ENCODE peak calls at places on chromosomes 2 and 18, in five cellular contexts. Z, L, S, V and R are unnamed samples.

GRCh38 chr2:85678794-85679672 is 11.0 kb upstream of the SFTPB start:
- DNase-seq in L (peak), V (peak), S (peak), Z (peak), R (peak)

GRCh38 chr2:16252251-16252650 is 311.9 kb downstream of the MYCN start:
- DNase-seq in V (no peak), Z (no peak), L (no peak), S (no peak), R (no peak)

GRCh38 chr2:118165595-118165994 is 77.3 kb downstream of the INSIG2 start:
- DNase-seq in Z (no peak), S (no peak), L (no peak), V (no peak), R (no peak)

GRCh38 chr2:118584877-118585276 is 262.6 kb downstream of the EN1 start:
- DNase-seq in V (no peak), S (no peak), Z (no peak), L (no peak), R (no peak)

GRCh38 chr2:234287650-234288049 is 209.2 kb downstream of the ARL4C start:
- DNase-seq in S (no peak), Z (no peak), L (no peak), V (no peak), R (no peak)

GRCh38 chr2:108825736-108826135 is 39.2 kb downstream of the CCDC138 start:
- DNase-seq in Z (no peak), S (no peak), V (no peak), L (no peak), R (no peak)

GRCh38 chr2:111154758-111155157 is 34.0 kb downstream of the BCL2L11 start:
- DNase-seq in Z (no peak), V (no peak), S (no peak), L (no peak), R (no peak)

GRCh38 chr2:53058526-53058925 is 709.1 kb upstream of the CHAC2 start:
- DNase-seq in V (no peak), S (no peak), Z (no peak), L (no peak), R (no peak)

GRCh38 chr2:44369392-44369791 is 7.6 kb downstream of the CAMKMT start:
- DNase-seq in S (no peak), Z (no peak), V (peak), L (no peak), R (no peak)

GRCh38 chr2:169077674-169078240 is 8.4 kb downstream of the DHRS9 start:
- DNase-seq in L (no peak), Z (no peak), V (no peak), S (no peak), R (no peak)

GRCh38 chr18:36532394-36532793 is 234.9 kb downstream of the FHOD3 start:
- DNase-seq in Z (no peak), V (no peak), S (no peak), L (no peak), R (no peak)

GRCh38 chr2:218698885-218699284 is 11.8 kb upstream of the TTLL4 start:
- DNase-seq in Z (no peak), L (no peak), S (no peak), V (no peak), R (no peak)

GRCh38 chr2:179243046-179243445 is 21.6 kb downstream of the SESTD1 start:
- DNase-seq in S (no peak), V (no peak), L (no peak), Z (no peak), R (no peak)

GRCh38 chr18:78855188-78855587 is 124.4 kb upstream of the SALL3 start:
- DNase-seq in S (no peak), V (no peak), L (no peak), Z (no peak), R (no peak)

GRCh38 chr2:159010340-159010739 is 41.9 kb downstream of the TANC1 start:
- DNase-seq in V (no peak), L (no peak), S (no peak), Z (peak), R (no peak)

GRCh38 chr2:177171418-177171865 is 41.2 kb upstream of the HNRNPA3 start:
- DNase-seq in S (no peak), Z (no peak), V (no peak), L (no peak), R (no peak)

GRCh38 chr2:121709776-121710469 is 26.8 kb downstream of the NIFK start:
- DNase-seq in Z (no peak), S (no peak), L (no peak), V (no peak), R (no peak)

GRCh38 chr2:121505005-121505404 is 25.7 kb upstream of the RNU4ATAC start:
- DNase-seq in Z (no peak), L (no peak), V (no peak), S (no peak), R (no peak)

GRCh38 chr2:217248312-217248935 is 388.6 kb upstream of the TNP1 start:
- DNase-seq in S (no peak), V (peak), L (no peak), Z (peak), R (no peak)

GRCh38 chr2:233714164-233714563 is 1.5 kb downstream of the UGT1A5 start:
- DNase-seq in V (no peak), Z (no peak), S (no peak), L (no peak), R (no peak)

GRCh38 chr2:69985684-69986083 is 24.3 kb upstream of the ASPRV1 start:
- DNase-seq in L (no peak), V (peak), S (no peak), Z (peak), R (no peak)

GRCh38 chr2:232365621-232366321 is 12.8 kb upstream of the ALPP start:
- DNase-seq in S (peak), L (no peak), Z (no peak), V (no peak), R (peak)

GRCh38 chr2:101816598-101816997 is 119.1 kb downstream of the MAP4K4 start:
- DNase-seq in Z (no peak), V (no peak), L (no peak), S (no peak), R (no peak)

GRCh38 chr2:236637691-236638569 is 68.3 kb downstream of the ACKR3 start:
- DNase-seq in Z (peak), L (no peak), S (no peak), V (no peak), R (no peak)

GRCh38 chr2:173205375-173205774 is 129.7 kb downstream of the MAP3K20 start:
- DNase-seq in S (no peak), L (no peak), Z (peak), V (no peak), R (no peak)

GRCh38 chr2:102037681-102038080 is 45.9 kb downstream of the IL1R2 start:
- DNase-seq in L (no peak), V (no peak), S (no peak), Z (no peak), R (no peak)

GRCh38 chr18:22698711-22699110 is 234.4 kb upstream of the RBBP8 start:
- DNase-seq in Z (no peak), S (no peak), V (no peak), L (no peak), R (no peak)

GRCh38 chr2:66717491-66717890 is 282.6 kb downstream of the MEIS1 start:
- DNase-seq in S (no peak), V (no peak), Z (no peak), L (no peak), R (no peak)

GRCh38 chr18:10851824-10852225 is 297.5 kb downstream of the PIEZO2 start:
- DNase-seq in L (no peak), Z (no peak), V (peak), S (peak), R (peak)

GRCh38 chr2:225040862-225041209 is 1.4 kb downstream of the DOCK10 start:
- DNase-seq in Z (peak), S (no peak), V (peak), L (no peak), R (peak)